ENCODE peak calls at places on chromosomes 4 and X, in ten cellular contexts. One of them, this sample, is unnamed.

GRCh38 chr4:10639664-10640063 is 44.9 kb downstream of the CLNK start:
- DNase-seq in tibial artery: no peak
- DNase-seq in CD8-positive, alpha-beta T cell: no peak
- DNase-seq in K562: no peak
- DNase-seq in ascending aorta: no peak
- DNase-seq in left ventricle myocardium inferior: no peak
- DNase-seq in cardiac muscle cell: no peak
- DNase-seq in hepatocyte: no peak
- DNase-seq in transverse colon: no peak
- DNase-seq in pancreas: no peak
- DNase-seq in this sample: no peak

GRCh38 chr4:110296892-110297291 is 98.5 kb upstream of the ELOVL6 start:
- DNase-seq in tibial artery: no peak
- DNase-seq in CD8-positive, alpha-beta T cell: no peak
- DNase-seq in K562: no peak
- DNase-seq in ascending aorta: no peak
- DNase-seq in left ventricle myocardium inferior: no peak
- DNase-seq in cardiac muscle cell: no peak
- DNase-seq in hepatocyte: no peak
- DNase-seq in transverse colon: no peak
- DNase-seq in pancreas: no peak
- DNase-seq in this sample: no peak

GRCh38 chr4:40409835-40410234 is 74.7 kb downstream of the CHRNA9 start:
- DNase-seq in tibial artery: no peak
- DNase-seq in CD8-positive, alpha-beta T cell: no peak
- DNase-seq in K562: no peak
- DNase-seq in ascending aorta: no peak
- DNase-seq in left ventricle myocardium inferior: no peak
- DNase-seq in cardiac muscle cell: peak; percentile 47
- DNase-seq in hepatocyte: no peak
- DNase-seq in transverse colon: no peak
- DNase-seq in pancreas: no peak
- DNase-seq in this sample: no peak

GRCh38 chrX:44183329-44183728 is 160.1 kb downstream of the EFHC2 start:
- DNase-seq in tibial artery: no peak
- DNase-seq in CD8-positive, alpha-beta T cell: no peak
- DNase-seq in K562: no peak
- DNase-seq in ascending aorta: no peak
- DNase-seq in left ventricle myocardium inferior: no peak
- DNase-seq in cardiac muscle cell: no peak
- DNase-seq in hepatocyte: no peak
- DNase-seq in transverse colon: no peak
- DNase-seq in pancreas: no peak
- DNase-seq in this sample: no peak

GRCh38 chrX:14864626-14865025 is 8.2 kb downstream of the FANCB start:
- DNase-seq in tibial artery: no peak
- DNase-seq in CD8-positive, alpha-beta T cell: no peak
- DNase-seq in K562: no peak
- DNase-seq in ascending aorta: no peak
- DNase-seq in left ventricle myocardium inferior: no peak
- DNase-seq in cardiac muscle cell: peak; percentile 14
- DNase-seq in hepatocyte: no peak
- DNase-seq in transverse colon: no peak
- DNase-seq in pancreas: no peak
- DNase-seq in this sample: no peak

GRCh38 chr4:173879286-173879908 is 349.4 kb upstream of the HAND2 start:
- DNase-seq in tibial artery: no peak
- DNase-seq in CD8-positive, alpha-beta T cell: no peak
- DNase-seq in K562: no peak
- DNase-seq in ascending aorta: no peak
- DNase-seq in left ventricle myocardium inferior: no peak
- DNase-seq in cardiac muscle cell: no peak
- DNase-seq in hepatocyte: peak; percentile 6
- DNase-seq in transverse colon: no peak
- DNase-seq in pancreas: no peak
- DNase-seq in this sample: no peak

GRCh38 chr4:37903901-37904300 is 13.0 kb downstream of the TBC1D1 start:
- DNase-seq in tibial artery: no peak
- DNase-seq in CD8-positive, alpha-beta T cell: no peak
- DNase-seq in K562: no peak
- DNase-seq in ascending aorta: no peak
- DNase-seq in left ventricle myocardium inferior: no peak
- DNase-seq in cardiac muscle cell: no peak
- DNase-seq in hepatocyte: no peak
- DNase-seq in transverse colon: no peak
- DNase-seq in pancreas: no peak
- DNase-seq in this sample: no peak

GRCh38 chr4:144562019-144562740 is 83.8 kb upstream of the HHIP start:
- DNase-seq in tibial artery: no peak
- DNase-seq in CD8-positive, alpha-beta T cell: no peak
- DNase-seq in K562: no peak
- DNase-seq in ascending aorta: no peak
- DNase-seq in left ventricle myocardium inferior: no peak
- DNase-seq in cardiac muscle cell: peak; percentile 24
- DNase-seq in hepatocyte: peak; percentile 23
- DNase-seq in transverse colon: no peak
- DNase-seq in pancreas: no peak
- DNase-seq in this sample: no peak

GRCh38 chr4:107036602-107037151 is 564 bp upstream of the DKK2 start:
- DNase-seq in tibial artery: no peak
- DNase-seq in CD8-positive, alpha-beta T cell: no peak
- DNase-seq in K562: no peak
- DNase-seq in ascending aorta: peak; percentile 50
- DNase-seq in left ventricle myocardium inferior: no peak
- DNase-seq in cardiac muscle cell: no peak
- DNase-seq in hepatocyte: peak; percentile 6
- DNase-seq in transverse colon: no peak
- DNase-seq in pancreas: no peak
- DNase-seq in this sample: no peak

DNA sequence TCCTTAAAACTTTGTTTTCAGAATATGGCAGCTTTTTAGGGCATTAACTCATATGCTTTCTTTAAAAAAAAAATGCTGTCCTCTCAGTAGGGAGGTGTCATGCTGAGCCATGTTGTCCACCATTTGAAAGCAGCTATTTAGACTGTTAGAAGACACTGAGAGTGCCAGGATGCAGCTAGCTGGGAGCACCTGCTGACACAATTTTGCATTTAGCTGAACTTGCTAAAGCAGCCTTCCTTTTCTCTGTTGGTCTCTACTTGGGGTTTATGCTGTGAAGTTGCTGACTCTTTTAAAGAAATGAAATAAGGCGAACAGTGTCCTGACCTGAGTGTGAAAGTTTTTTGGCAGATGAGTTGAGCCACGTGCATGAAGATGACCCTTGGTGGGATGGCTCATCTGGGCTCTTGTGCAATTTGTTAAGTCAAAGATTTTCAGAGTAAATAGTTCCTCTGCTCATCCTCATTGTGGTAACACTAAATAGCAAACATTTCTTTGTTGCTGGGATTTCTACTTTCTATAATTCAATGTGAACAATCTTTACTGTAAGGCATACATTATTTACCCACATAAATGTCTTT is 64.5 kb downstream of the CDS1 start:
- DNase-seq in tibial artery: no peak
- DNase-seq in CD8-positive, alpha-beta T cell: no peak
- DNase-seq in K562: no peak
- DNase-seq in ascending aorta: no peak
- DNase-seq in left ventricle myocardium inferior: no peak
- DNase-seq in cardiac muscle cell: peak; percentile 27
- DNase-seq in hepatocyte: no peak
- DNase-seq in transverse colon: no peak
- DNase-seq in pancreas: no peak
- DNase-seq in this sample: no peak
- H3K27ac ChIP-seq in tibial artery: no peak overlapping the region
- H3K27ac ChIP-seq in CD8-positive, alpha-beta T cell: no peak overlapping the region
- H3K27ac ChIP-seq in K562: no peak overlapping the region
- H3K27ac ChIP-seq in ascending aorta: no peak overlapping the region
- H3K27ac ChIP-seq in left ventricle myocardium inferior: no peak overlapping the region
- H3K27ac ChIP-seq in cardiac muscle cell: peak overlapping the region; percentile 83
- H3K27ac ChIP-seq in hepatocyte: no peak overlapping the region
- H3K27ac ChIP-seq in transverse colon: no peak overlapping the region
- H3K27ac ChIP-seq in pancreas: no peak overlapping the region
- H3K27ac ChIP-seq in this sample: no peak overlapping the region

GRCh38 chrX:40318796-40319195 is 221.0 kb upstream of the BCOR start:
- DNase-seq in tibial artery: no peak
- DNase-seq in CD8-positive, alpha-beta T cell: no peak
- DNase-seq in K562: no peak
- DNase-seq in ascending aorta: no peak
- DNase-seq in left ventricle myocardium inferior: no peak
- DNase-seq in cardiac muscle cell: no peak
- DNase-seq in hepatocyte: no peak
- DNase-seq in transverse colon: no peak
- DNase-seq in pancreas: no peak
- DNase-seq in this sample: no peak
- H3K9me3 ChIP-seq in tibial artery: peaks cover 61% of the 10 kb centered on the region
- H3K9me3 ChIP-seq in CD8-positive, alpha-beta T cell: no peaks in the 10 kb centered on the region
- H3K9me3 ChIP-seq in K562: no peaks in the 10 kb centered on the region
- H3K9me3 ChIP-seq in ascending aorta: peaks cover 11% of the 10 kb centered on the region
- H3K9me3 ChIP-seq in left ventricle myocardium inferior: peaks cover 7% of the 10 kb centered on the region
- H3K9me3 ChIP-seq in cardiac muscle cell: no peaks in the 10 kb centered on the region
- H3K9me3 ChIP-seq in hepatocyte: no peaks in the 10 kb centered on the region
- H3K9me3 ChIP-seq in transverse colon: no peaks in the 10 kb centered on the region
- H3K9me3 ChIP-seq in pancreas: no peaks in the 10 kb centered on the region
- H3K9me3 ChIP-seq in this sample: peaks cover 20% of the 10 kb centered on the region

GRCh38 chr4:58515206-58515605 is 1405.0 kb upstream of the IGFBP7 start:
- DNase-seq in tibial artery: no peak
- DNase-seq in CD8-positive, alpha-beta T cell: no peak
- DNase-seq in K562: no peak
- DNase-seq in ascending aorta: no peak
- DNase-seq in left ventricle myocardium inferior: no peak
- DNase-seq in cardiac muscle cell: no peak
- DNase-seq in hepatocyte: no peak
- DNase-seq in transverse colon: no peak
- DNase-seq in pancreas: no peak
- DNase-seq in this sample: no peak

GRCh38 chr4:58510652-58511051 is 1400.5 kb upstream of the IGFBP7 start:
- DNase-seq in tibial artery: no peak
- DNase-seq in CD8-positive, alpha-beta T cell: no peak
- DNase-seq in K562: no peak
- DNase-seq in ascending aorta: no peak
- DNase-seq in left ventricle myocardium inferior: no peak
- DNase-seq in cardiac muscle cell: no peak
- DNase-seq in hepatocyte: no peak
- DNase-seq in transverse colon: no peak
- DNase-seq in pancreas: no peak
- DNase-seq in this sample: no peak

DNA sequence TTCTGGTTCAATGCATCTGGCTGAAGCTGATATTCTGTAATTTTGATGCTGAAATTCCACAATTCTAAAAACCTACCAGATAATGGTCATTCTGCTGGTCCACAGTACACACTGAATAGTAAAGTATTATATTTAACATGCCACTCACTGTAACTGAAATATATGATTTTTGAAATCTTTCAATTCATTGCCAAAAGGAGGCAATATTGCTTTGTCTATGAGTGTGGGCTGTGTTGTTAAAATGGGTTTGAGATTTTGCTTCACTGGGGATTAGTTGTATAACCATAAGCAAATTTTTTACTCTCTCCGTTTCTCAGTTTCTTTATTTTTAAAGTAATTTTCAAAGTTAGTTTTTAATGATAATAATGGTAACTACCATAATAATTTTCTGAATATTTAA is 1404.1 kb upstream of the IGFBP7 start:
- DNase-seq in tibial artery: no peak
- DNase-seq in CD8-positive, alpha-beta T cell: no peak
- DNase-seq in K562: no peak
- DNase-seq in ascending aorta: no peak
- DNase-seq in left ventricle myocardium inferior: no peak
- DNase-seq in cardiac muscle cell: no peak
- DNase-seq in hepatocyte: no peak
- DNase-seq in transverse colon: no peak
- DNase-seq in pancreas: no peak
- DNase-seq in this sample: no peak
- TF ChIP-seq CTCF in tibial artery: no peak
- TF ChIP-seq CTCF in CD8-positive, alpha-beta T cell: no peak
- TF ChIP-seq CTCF in K562: no peak
- TF ChIP-seq CTCF in ascending aorta: no peak
- TF ChIP-seq CTCF in left ventricle myocardium inferior: no peak
- TF ChIP-seq CTCF in cardiac muscle cell: no peak
- TF ChIP-seq CTCF in hepatocyte: peak; percentile 38
- TF ChIP-seq CTCF in transverse colon: no peak
- TF ChIP-seq CTCF in pancreas: no peak
- TF ChIP-seq CTCF in this sample: no peak

GRCh38 chr4:75771607-75772006 is 47.2 kb downstream of the USO1 start:
- DNase-seq in tibial artery: no peak
- DNase-seq in CD8-positive, alpha-beta T cell: no peak
- DNase-seq in K562: no peak
- DNase-seq in ascending aorta: no peak
- DNase-seq in left ventricle myocardium inferior: no peak
- DNase-seq in cardiac muscle cell: no peak
- DNase-seq in hepatocyte: no peak
- DNase-seq in transverse colon: no peak
- DNase-seq in pancreas: no peak
- DNase-seq in this sample: no peak

GRCh38 chr4:75769044-75769443 is 44.7 kb downstream of the USO1 start:
- DNase-seq in tibial artery: no peak
- DNase-seq in CD8-positive, alpha-beta T cell: no peak
- DNase-seq in K562: no peak
- DNase-seq in ascending aorta: no peak
- DNase-seq in left ventricle myocardium inferior: no peak
- DNase-seq in cardiac muscle cell: peak; percentile 5
- DNase-seq in hepatocyte: peak; percentile 8
- DNase-seq in transverse colon: no peak
- DNase-seq in pancreas: no peak
- DNase-seq in this sample: no peak
- H3K27ac ChIP-seq in tibial artery: no peak overlapping the region
- H3K27ac ChIP-seq in CD8-positive, alpha-beta T cell: no peak overlapping the region
- H3K27ac ChIP-seq in K562: no peak overlapping the region
- H3K27ac ChIP-seq in ascending aorta: no peak overlapping the region
- H3K27ac ChIP-seq in left ventricle myocardium inferior: no peak overlapping the region
- H3K27ac ChIP-seq in cardiac muscle cell: no peak overlapping the region
- H3K27ac ChIP-seq in hepatocyte: peak overlapping the region; percentile 18
- H3K27ac ChIP-seq in transverse colon: peak overlapping the region; percentile 59
- H3K27ac ChIP-seq in pancreas: no peak overlapping the region
- H3K27ac ChIP-seq in this sample: no peak overlapping the region

DNA sequence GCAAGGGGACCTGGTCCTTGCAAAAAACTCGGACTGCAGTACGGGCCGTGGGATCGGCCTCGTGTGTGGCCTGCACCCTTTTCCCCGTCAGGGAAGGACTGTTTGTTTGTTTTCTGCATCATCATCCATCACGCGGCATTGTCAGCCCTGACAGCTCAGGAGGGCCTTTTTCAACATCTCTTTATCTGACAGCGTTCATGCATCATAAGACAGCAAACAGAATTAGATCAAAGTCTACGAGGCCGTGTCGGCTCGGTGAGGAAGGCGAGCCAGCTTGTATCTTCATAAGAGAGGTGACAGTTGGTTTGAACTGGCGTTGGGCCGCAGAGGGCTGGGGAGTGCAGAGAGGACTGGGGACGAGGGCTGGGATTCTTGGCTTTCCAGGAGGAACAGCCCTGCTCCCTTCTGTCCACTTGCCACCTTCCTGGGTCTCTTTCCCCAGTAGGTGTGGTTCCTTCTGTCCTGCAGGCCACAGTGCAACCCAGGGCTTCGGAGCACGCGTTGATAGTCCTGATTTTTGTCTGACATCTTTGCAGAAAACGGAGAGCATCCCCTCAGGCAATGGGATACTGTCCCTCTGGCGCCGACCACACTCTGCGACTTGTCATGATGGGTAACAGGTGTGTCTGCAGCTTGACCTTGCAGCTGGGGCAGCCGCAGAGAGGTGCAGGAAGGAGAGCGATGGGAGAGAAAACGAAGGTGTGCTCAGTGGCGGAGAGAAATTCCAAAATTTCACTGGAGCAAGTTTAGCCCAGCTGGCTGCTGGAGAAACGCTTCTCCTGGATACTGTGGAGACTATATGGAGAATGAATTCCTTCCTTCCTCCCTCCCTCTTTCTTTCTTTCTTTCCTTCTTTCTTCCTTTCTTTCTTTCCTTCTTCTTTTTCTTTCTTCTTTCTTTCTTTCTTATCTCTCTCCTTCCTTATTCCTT is 104.0 kb upstream of the SHOX start:
- DNase-seq in tibial artery: no peak
- DNase-seq in CD8-positive, alpha-beta T cell: no peak
- DNase-seq in K562: no peak
- DNase-seq in ascending aorta: no peak
- DNase-seq in left ventricle myocardium inferior: no peak
- DNase-seq in cardiac muscle cell: no peak
- DNase-seq in hepatocyte: peak; percentile 21
- DNase-seq in transverse colon: no peak
- DNase-seq in pancreas: no peak
- DNase-seq in this sample: no peak
- H3K9me3 ChIP-seq in tibial artery: no peaks in the 10 kb centered on the region
- H3K9me3 ChIP-seq in CD8-positive, alpha-beta T cell: no peaks in the 10 kb centered on the region
- H3K9me3 ChIP-seq in K562: peaks cover 10% of the 10 kb centered on the region
- H3K9me3 ChIP-seq in ascending aorta: no peaks in the 10 kb centered on the region
- H3K9me3 ChIP-seq in left ventricle myocardium inferior: peaks cover 5% of the 10 kb centered on the region
- H3K9me3 ChIP-seq in cardiac muscle cell: no peaks in the 10 kb centered on the region
- H3K9me3 ChIP-seq in hepatocyte: no peaks in the 10 kb centered on the region
- H3K9me3 ChIP-seq in transverse colon: peaks cover 5% of the 10 kb centered on the region
- H3K9me3 ChIP-seq in pancreas: no peaks in the 10 kb centered on the region
- H3K9me3 ChIP-seq in this sample: no peaks in the 10 kb centered on the region

This sample was measured in psoas muscle.